ENCODE peak calls at places on chromosomes 7 and 10, in six cellular contexts. Z, B, F, U, R and J are unnamed samples.

GRCh38 chr10:70744617-70745138 is 40.5 kb downstream of the TBATA start:
- DNase-seq in R (no peak), Z (no peak), U (no peak), F (no peak), B (no peak), J (no peak)

GRCh38 chr10:81806842-81807241 is 68.2 kb upstream of the NRG3 start:
- DNase-seq in R (no peak), B (no peak), F (no peak), U (no peak), Z (no peak), J (no peak)

GRCh38 chr7:91636129-91636724 is 244.3 kb downstream of the MTERF1 start:
- DNase-seq in B (peak; percentile 38), F (no peak), R (peak; percentile 35), U (no peak), Z (no peak), J (no peak)

GRCh38 chr10:94429049-94429707 is 26.8 kb downstream of the TBC1D12 start:
- DNase-seq in B (peak; percentile 66), R (no peak), F (no peak), Z (no peak), U (no peak), J (no peak)

GRCh38 chr7:151456782-151457181 is 16.8 kb upstream of the CRYGN start:
- DNase-seq in Z (no peak), R (no peak), B (no peak), U (no peak), F (no peak), J (no peak)

GRCh38 chr10:112240441-112240840 is 42.8 kb upstream of the TECTB start:
- DNase-seq in B (no peak), Z (no peak), F (no peak), U (no peak), R (no peak), J (no peak)

GRCh38 chr10:14581553-14581952 is 193.1 kb downstream of the FAM107B start:
- DNase-seq in R (no peak), U (no peak), F (no peak), Z (no peak), B (no peak), J (no peak)

GRCh38 chr7:91168766-91169518 is 95.3 kb upstream of the FZD1 start:
- DNase-seq in Z (no peak), B (no peak), F (no peak), R (no peak), U (no peak), J (no peak)

GRCh38 chr10:92204238-92204637 is 86.6 kb downstream of the CPEB3 start:
- DNase-seq in B (no peak), F (no peak), U (no peak), Z (no peak), R (peak; percentile 44), J (no peak)

GRCh38 chr7:134945711-134946110 is 40.6 kb upstream of the AGBL3 start:
- DNase-seq in B (no peak), Z (no peak), U (no peak), R (no peak), F (no peak), J (no peak)

GRCh38 chr10:118444016-118444415 is 101.9 kb upstream of the FAM204A start:
- DNase-seq in F (no peak), U (no peak), R (no peak), Z (no peak), B (no peak), J (no peak)

GRCh38 chr10:80416401-80417098 is 8.2 kb downstream of the PRXL2A start:
- DNase-seq in U (no peak), Z (no peak), R (no peak), F (no peak), B (no peak), J (no peak)

GRCh38 chr10:48636231-48636630 is 31.4 kb upstream of the ARHGAP22 start:
- DNase-seq in U (no peak), Z (no peak), F (no peak), B (no peak), R (no peak), J (peak; percentile 62)

GRCh38 chr10:56623064-56623463 is 262.0 kb upstream of the ZWINT start:
- DNase-seq in Z (no peak), R (no peak), B (no peak), U (no peak), F (no peak), J (no peak)